ENCODE peak calls at places on chromosome 15, in five cellular contexts. J, E, D, Q and Z are unnamed samples.

GRCh38 chr15:84658080-84658787 is at the start of gene NMB:
- DNase-seq in J (peak; percentile 77), E (peak; percentile 76), D (peak; percentile 63), Q (peak; percentile 54), Z (peak; percentile 95)

GRCh38 chr15:58401991-58402649 is 29.7 kb upstream of the LIPC start:
- DNase-seq in J (no peak), E (no peak), D (no peak), Q (peak; percentile 67), Z (no peak)

GRCh38 chr15:38624248-38625214 is 59.9 kb upstream of the RASGRP1 start:
- DNase-seq in J (no peak), E (no peak), D (no peak), Q (peak; percentile 4), Z (no peak)

GRCh38 chr15:31255732-31256384 is 70.8 kb upstream of the KLF13 start:
- DNase-seq in J (no peak), E (no peak), D (no peak), Q (no peak), Z (no peak)

GRCh38 chr15:67690936-67691335 is 134.4 kb upstream of the SKOR1 start:
- DNase-seq in J (no peak), E (peak; percentile 90), D (peak; percentile 77), Q (peak; percentile 67), Z (peak; percentile 53)

GRCh38 chr15:81939604-81940440 is 106.0 kb downstream of the MEX3B start:
- DNase-seq in J (no peak), E (peak; percentile 43), D (peak; percentile 81), Q (peak; percentile 53), Z (peak; percentile 36)

GRCh38 chr15:65339926-65340325 is 35.4 kb downstream of the RNU5B-1 start:
- DNase-seq in J (no peak), E (no peak), D (no peak), Q (no peak), Z (no peak)

GRCh38 chr15:98484914-98485313 is 163.4 kb upstream of the IGF1R start:
- DNase-seq in J (no peak), E (no peak), D (no peak), Q (no peak), Z (no peak)

GRCh38 chr15:60135961-60136360 is 131.8 kb downstream of the FOXB1 start:
- DNase-seq in J (no peak), E (no peak), D (no peak), Q (no peak), Z (no peak)

GRCh38 chr15:59247364-59247763 is 40.7 kb downstream of the LDHAL6B start:
- DNase-seq in J (no peak), E (peak; percentile 65), D (peak; percentile 74), Q (peak; percentile 35), Z (peak; percentile 67)

GRCh38 chr15:78429477-78429876 is 8.5 kb upstream of the IREB2 start:
- DNase-seq in J (peak; percentile 28), E (no peak), D (no peak), Q (no peak), Z (no peak)

GRCh38 chr15:101528917-101529299 is 39.4 kb upstream of the PCSK6 start:
- DNase-seq in J (no peak), E (no peak), D (no peak), Q (no peak), Z (no peak)

GRCh38 chr15:85494035-85494793 is 113.8 kb downstream of the AKAP13 start:
- DNase-seq in J (no peak), E (peak; percentile 93), D (peak; percentile 95), Q (peak; percentile 95), Z (no peak)

GRCh38 chr15:49045691-49046112 is 544 bp downstream of the SECISBP2L start:
- DNase-seq in J (no peak), E (peak; percentile 61), D (peak; percentile 21), Q (peak; percentile 46), Z (peak; percentile 56)

GRCh38 chr15:58704155-58704825 is 45.2 kb downstream of the ADAM10 start:
- DNase-seq in J (no peak), E (no peak), D (peak; percentile 12), Q (no peak), Z (no peak)

GRCh38 chr15:99014803-99015676 is 7.4 kb upstream of the PGPEP1L start:
- DNase-seq in J (no peak), E (peak; percentile 77), D (peak; percentile 72), Q (peak; percentile 85), Z (peak; percentile 83)

GRCh38 chr15:41161336-41161735 is 45.3 kb upstream of the INO80 start:
- DNase-seq in J (no peak), E (peak; percentile 47), D (peak; percentile 36), Q (peak; percentile 24), Z (no peak)

GRCh38 chr15:34896183-34896582 is 73.4 kb downstream of the AQR start:
- DNase-seq in J (no peak), E (no peak), D (no peak), Q (no peak), Z (no peak)

GRCh38 chr15:100022426-100022825 is 289.2 kb upstream of the LYSMD4 start:
- DNase-seq in J (no peak), E (no peak), D (no peak), Q (no peak), Z (no peak)

GRCh38 chr15:100043069-100043641 is 298.6 kb downstream of the ADAMTS17 start:
- DNase-seq in J (no peak), E (peak; percentile 91), D (peak; percentile 57), Q (peak; percentile 75), Z (no peak)

GRCh38 chr15:46280753-46281521 is 646.1 kb downstream of the SQOR start:
- DNase-seq in J (no peak), E (no peak), D (no peak), Q (no peak), Z (no peak)

GRCh38 chr15:84934942-84935729 is 46.5 kb upstream of the PDE8A start:
- DNase-seq in J (no peak), E (no peak), D (no peak), Q (no peak), Z (no peak)

GRCh38 chr15:69133862-69134519 is 26.4 kb upstream of the GLCE start:
- DNase-seq in J (no peak), E (no peak), D (no peak), Q (no peak), Z (no peak)

GRCh38 chr15:90994059-90994416 is 297 bp downstream of the PRC1 start:
- DNase-seq in J (no peak), E (peak; percentile 6), D (no peak), Q (peak; percentile 9), Z (peak; percentile 23)

GRCh38 chr15:74584779-74585178 is 30.9 kb upstream of the CLK3 start:
- DNase-seq in J (no peak), E (no peak), D (no peak), Q (no peak), Z (no peak)

GRCh38 chr15:77487479-77487861 is 66.8 kb downstream of the HMG20A start:
- DNase-seq in J (no peak), E (no peak), D (no peak), Q (no peak), Z (no peak)

GRCh38 chr15:88913017-88913849 is at the start of gene MFGE8:
- DNase-seq in J (no peak), E (peak; percentile 75), D (peak; percentile 72), Q (peak; percentile 81), Z (peak; percentile 89)

GRCh38 chr15:75921732-75922703 is 18.3 kb downstream of the FBXO22 start:
- DNase-seq in J (no peak), E (peak; percentile 60), D (peak; percentile 83), Q (peak; percentile 78), Z (peak; percentile 76)

GRCh38 chr15:30984542-30984941 is 6.9 kb downstream of the MTMR10 start:
- DNase-seq in J (no peak), E (no peak), D (no peak), Q (no peak), Z (peak; percentile 83)

GRCh38 chr15:80932989-80933388 is 56.6 kb downstream of the MESD start:
- DNase-seq in J (peak; percentile 85), E (peak; percentile 28), D (peak; percentile 93), Q (no peak), Z (no peak)

GRCh38 chr15:101382544-101382943 is 87.5 kb upstream of the SNRPA1 start:
- DNase-seq in J (no peak), E (no peak), D (no peak), Q (no peak), Z (no peak)

GRCh38 chr15:85597155-85597815 is 197.4 kb downstream of the KLHL25 start:
- DNase-seq in J (no peak), E (no peak), D (no peak), Q (no peak), Z (no peak)

GRCh38 chr15:76349301-76350070 is 12.9 kb downstream of the ISL2 start:
- DNase-seq in J (no peak), E (no peak), D (peak; percentile 42), Q (no peak), Z (no peak)

GRCh38 chr15:85649372-85649771 is 145.4 kb downstream of the KLHL25 start:
- DNase-seq in J (no peak), E (peak; percentile 79), D (peak; percentile 90), Q (peak; percentile 47), Z (no peak)

GRCh38 chr15:31262901-31263671 is 63.5 kb upstream of the KLF13 start:
- DNase-seq in J (peak; percentile 66), E (peak; percentile 21), D (peak; percentile 7), Q (peak; percentile 5), Z (no peak)

GRCh38 chr15:82950746-82951370 is 1.7 kb downstream of the HOMER2 start:
- DNase-seq in J (no peak), E (no peak), D (no peak), Q (no peak), Z (no peak)

GRCh38 chr15:82951472-82952155 is 906 bp downstream of the HOMER2 start:
- DNase-seq in J (no peak), E (no peak), D (no peak), Q (peak; percentile 24), Z (peak; percentile 44)

GRCh38 chr15:82952156-82953081 is at the start of gene HOMER2:
- DNase-seq in J (no peak), E (peak; percentile 31), D (no peak), Q (peak; percentile 29), Z (peak; percentile 58)

GRCh38 chr15:82946155-82946701 is 6.3 kb downstream of the HOMER2 start:
- DNase-seq in J (no peak), E (no peak), D (no peak), Q (no peak), Z (no peak)

DNA sequence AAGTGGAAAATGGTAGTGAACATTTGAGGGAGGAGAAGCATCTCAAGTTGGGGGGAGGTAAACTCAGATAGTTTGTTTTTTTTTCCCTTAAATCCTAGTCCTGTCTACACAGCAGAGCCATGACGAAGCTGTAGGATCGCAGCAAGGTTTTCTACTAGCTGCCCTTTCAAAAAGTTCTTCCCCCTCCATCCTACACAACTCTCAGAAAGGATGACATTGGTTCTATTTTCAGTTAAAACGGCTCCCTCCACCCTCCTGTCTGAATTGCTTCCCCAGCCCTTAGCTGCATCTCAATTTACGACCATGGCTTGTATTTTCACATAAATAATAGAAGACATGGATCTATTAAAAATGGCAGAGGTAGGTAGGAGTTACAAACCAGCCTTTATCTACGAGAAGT is 2.2 kb downstream of the HOMER2 start:
- DNase-seq in J (no peak), E (no peak), D (no peak), Q (no peak), Z (no peak)
- H3K4me1 ChIP-seq in J (no peaks in the 10 kb centered on the region), E (no peaks in the 10 kb centered on the region), D (no peaks in the 10 kb centered on the region), Q (peaks cover 5% of the 10 kb centered on the region), Z (peaks cover 22% of the 10 kb centered on the region)

GRCh38 chr15:43913941-43914340 is 87.1 kb downstream of the WDR76 start:
- DNase-seq in J (no peak), E (peak; percentile 58), D (no peak), Q (no peak), Z (no peak)
- H3K4me3 ChIP-seq in J (no peak overlapping the region), E (no peak overlapping the region), D (no peak overlapping the region), Q (no peak overlapping the region), Z (no peak overlapping the region)

GRCh38 chr15:33341943-33342342 is 31.2 kb downstream of the RYR3 start:
- DNase-seq in J (no peak), E (no peak), D (no peak), Q (no peak), Z (no peak)
- H3K4me1 ChIP-seq in J (no peaks in the 10 kb centered on the region), E (no peaks in the 10 kb centered on the region), D (no peaks in the 10 kb centered on the region), Q (no peaks in the 10 kb centered on the region), Z (no peaks in the 10 kb centered on the region)

GRCh38 chr15:63276342-63277043 is 912 bp upstream of the APH1B start:
- DNase-seq in J (no peak), E (no peak), D (peak; percentile 12), Q (peak; percentile 4), Z (no peak)
- H3K4me3 ChIP-seq in J (peak overlapping the region; percentile 81), E (peak overlapping the region; percentile 90), D (peak overlapping the region; percentile 71), Q (peak overlapping the region; percentile 65), Z (peak overlapping the region; percentile 48)